ENCODE peak calls at places on chromosomes 16 and 17, in seven cellular contexts. I is Panc1; T is AG04450; Z is suprapubic skin; J is CD8-positive, alpha-beta memory T cell; N is left ventricle myocardium inferior; L is mammary epithelial cell. V is an unnamed sample.

GRCh38 chr17:80694085-80694991 is 149.7 kb downstream of the RPTOR start:
- DNase-seq in I (no peak), T (no peak), Z (no peak), J (no peak), N (no peak), L (no peak), V (no peak)

GRCh38 chr16:1862394-1862793 is 9.6 kb downstream of the MEIOB start:
- DNase-seq in I (no peak), T (no peak), Z (no peak), J (no peak), N (no peak), L (no peak), V (no peak)

GRCh38 chr16:28977703-28978641 is 3.4 kb downstream of the SPNS1 start:
- DNase-seq in I (peak; percentile 28), T (no peak), Z (no peak), J (no peak), N (no peak), L (no peak), V (no peak)

GRCh38 chr17:31413871-31414589 is 22.6 kb downstream of the RAB11FIP4 start:
- DNase-seq in I (no peak), T (peak; percentile 39), Z (no peak), J (no peak), N (no peak), L (peak; percentile 82), V (no peak)

GRCh38 chr16:81945665-81946064 is 65.6 kb downstream of the SDR42E1 start:
- DNase-seq in I (no peak), T (no peak), Z (no peak), J (no peak), N (no peak), L (no peak), V (no peak)

GRCh38 chr16:30113031-30113710 is at the start of gene GDPD3:
- DNase-seq in I (no peak), T (no peak), Z (no peak), J (no peak), N (peak; percentile 56), L (peak; percentile 29), V (no peak)

GRCh38 chr17:31877341-31877740 is 18.3 kb upstream of the COPRS start:
- DNase-seq in I (no peak), T (no peak), Z (no peak), J (no peak), N (no peak), L (no peak), V (no peak)

GRCh38 chr17:62882878-62883277 is 74.8 kb upstream of the MARCHF10 start:
- DNase-seq in I (no peak), T (no peak), Z (no peak), J (no peak), N (no peak), L (no peak), V (no peak)

GRCh38 chr17:69802045-69802740 is 272.8 kb upstream of the KCNJ16 start:
- DNase-seq in I (no peak), T (no peak), Z (no peak), J (no peak), N (peak; percentile 17), L (no peak), V (no peak)

GRCh38 chr16:85810742-85811115 is 11.2 kb downstream of the COX4I1 start:
- DNase-seq in I (no peak), T (no peak), Z (no peak), J (no peak), N (no peak), L (no peak), V (no peak)

GRCh38 chr17:75090871-75091854 is 3.4 kb downstream of the SLC16A5 start:
- DNase-seq in I (no peak), T (no peak), Z (no peak), J (no peak), N (no peak), L (no peak), V (no peak)

GRCh38 chr16:87653234-87653633 is 50.9 kb downstream of the JPH3 start:
- DNase-seq in I (no peak), T (no peak), Z (no peak), J (no peak), N (no peak), L (no peak), V (no peak)

GRCh38 chr17:10117581-10118001 is 80.8 kb downstream of the GAS7 start:
- DNase-seq in I (no peak), T (no peak), Z (peak; percentile 64), J (peak; percentile 13), N (peak; percentile 43), L (no peak), V (no peak)

GRCh38 chr16:29877266-29877961 is 14.4 kb upstream of the CDIPT start:
- DNase-seq in I (no peak), T (no peak), Z (no peak), J (peak; percentile 15), N (no peak), L (peak; percentile 41), V (no peak)

DNA sequence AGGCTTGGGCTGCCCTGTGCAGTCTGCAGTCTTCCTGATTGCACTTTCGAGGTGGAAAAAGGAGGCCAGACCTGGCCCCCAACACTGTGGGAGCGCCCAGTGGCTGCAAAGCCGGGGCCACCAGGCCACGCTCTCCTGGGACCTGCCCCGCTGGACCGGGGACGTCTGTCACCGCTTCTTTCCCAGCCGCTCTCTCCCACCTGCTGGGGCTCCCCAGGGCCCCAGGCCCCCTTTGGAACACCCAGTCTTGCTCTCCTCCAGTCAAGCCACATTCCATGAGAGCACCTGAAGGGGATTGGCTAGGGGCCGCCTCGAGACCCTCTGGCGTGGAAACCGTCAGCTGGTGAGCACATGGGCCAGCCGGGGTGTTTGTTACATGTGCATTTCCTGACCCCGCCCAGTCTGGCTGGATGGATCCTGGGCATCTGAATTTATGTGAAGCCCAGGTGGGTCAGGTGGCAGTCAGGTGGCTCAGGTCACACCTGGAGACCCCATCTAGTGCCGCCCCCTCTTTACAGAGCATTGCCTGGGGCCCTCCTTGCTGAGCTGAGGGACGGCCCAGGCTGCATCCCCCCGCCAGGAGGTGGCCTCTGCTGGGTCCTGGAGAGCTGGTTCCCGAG is 37.7 kb upstream of the CBFA2T3 start:
- DNase-seq in I (no peak), T (no peak), Z (no peak), J (no peak), N (peak; percentile 7), L (no peak), V (no peak)
- H3K9me3 ChIP-seq in I (no peaks in the 10 kb centered on the region), T (peaks cover 38% of the 10 kb centered on the region), Z (no peaks in the 10 kb centered on the region), J (no peaks in the 10 kb centered on the region), N (no peaks in the 10 kb centered on the region), L (no peaks in the 10 kb centered on the region), V (no peaks in the 10 kb centered on the region)

DNA sequence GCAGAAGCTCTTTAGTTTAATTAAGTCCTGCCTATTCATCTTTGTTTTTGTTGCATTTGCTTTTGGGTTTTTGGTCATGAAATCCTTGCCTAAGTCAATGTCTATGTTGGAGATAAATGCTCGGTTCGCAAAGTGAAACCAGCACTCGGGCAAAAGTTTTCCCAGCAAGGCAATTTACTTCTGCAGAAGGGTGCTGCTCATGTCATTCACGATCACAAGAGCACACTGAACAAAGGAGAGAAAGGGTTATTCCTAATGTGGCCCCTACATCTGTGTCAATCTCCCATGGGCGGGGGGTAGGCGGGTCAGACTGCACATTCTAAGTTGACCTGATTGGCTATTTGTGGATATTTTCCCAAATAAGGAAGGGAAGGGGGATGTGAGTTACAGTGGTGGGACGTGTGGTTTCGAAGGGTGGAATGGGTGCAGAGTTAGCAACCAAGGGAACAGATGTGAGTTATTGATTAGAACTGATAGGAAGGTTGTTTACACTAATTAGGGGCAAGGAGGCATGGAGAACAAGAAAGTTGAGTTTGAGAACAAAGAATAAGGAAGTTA is 23.0 kb downstream of the ATF7IP2 start:
- DNase-seq in I (no peak), T (no peak), Z (no peak), J (no peak), N (no peak), L (no peak), V (no peak)
- H3K9me3 ChIP-seq in I (peaks cover 20% of the 10 kb centered on the region), T (peaks cover 4% of the 10 kb centered on the region), Z (peaks cover 33% of the 10 kb centered on the region), J (peaks cover 28% of the 10 kb centered on the region), N (peaks cover 88% of the 10 kb centered on the region), L (peaks cover 11% of the 10 kb centered on the region), V (peaks cover 11% of the 10 kb centered on the region)

DNA sequence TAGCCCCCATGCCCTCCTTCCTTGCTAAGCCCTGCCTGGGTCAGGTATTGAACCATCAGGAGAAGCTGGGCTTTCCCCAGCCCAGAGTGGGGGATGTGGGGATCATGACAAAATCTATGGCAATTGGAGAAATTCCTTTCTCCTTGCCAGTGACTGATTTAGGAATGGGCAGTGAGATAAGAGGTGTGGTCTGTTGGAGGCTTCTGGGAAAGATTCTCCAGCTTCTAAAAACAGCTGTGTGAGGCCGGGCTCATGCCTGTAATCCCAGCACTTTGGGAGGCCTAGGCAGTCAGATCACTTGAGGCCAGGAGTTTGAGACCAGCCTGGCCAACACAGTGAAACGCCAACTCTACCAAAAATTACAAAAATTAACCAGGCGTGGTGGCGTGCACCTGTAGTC is 69.1 kb downstream of the SRCIN1 start:
- DNase-seq in I (no peak), T (no peak), Z (no peak), J (no peak), N (no peak), L (no peak), V (no peak)
- H3K9me3 ChIP-seq in I (no peaks in the 10 kb centered on the region), T (no peaks in the 10 kb centered on the region), Z (no peaks in the 10 kb centered on the region), J (no peaks in the 10 kb centered on the region), N (no peaks in the 10 kb centered on the region), L (no peaks in the 10 kb centered on the region), V (no peaks in the 10 kb centered on the region)

GRCh38 chr16:35752773-35753558 is 2293.6 kb downstream of the TP53TG3F start:
- DNase-seq in I (no peak), T (no peak), Z (no peak), J (no peak), N (no peak), L (no peak), V (no peak)

GRCh38 chr16:35753559-35754390 is 2294.4 kb downstream of the TP53TG3F start:
- DNase-seq in I (no peak), T (no peak), Z (no peak), J (no peak), N (no peak), L (no peak), V (no peak)

GRCh38 chr16:35751191-35751941 is 2292.0 kb downstream of the TP53TG3F start:
- DNase-seq in I (no peak), T (no peak), Z (no peak), J (no peak), N (no peak), L (no peak), V (no peak)

GRCh38 chr16:35752012-35752772 is 2292.8 kb downstream of the TP53TG3F start:
- DNase-seq in I (no peak), T (no peak), Z (no peak), J (no peak), N (no peak), L (no peak), V (no peak)

DNA sequence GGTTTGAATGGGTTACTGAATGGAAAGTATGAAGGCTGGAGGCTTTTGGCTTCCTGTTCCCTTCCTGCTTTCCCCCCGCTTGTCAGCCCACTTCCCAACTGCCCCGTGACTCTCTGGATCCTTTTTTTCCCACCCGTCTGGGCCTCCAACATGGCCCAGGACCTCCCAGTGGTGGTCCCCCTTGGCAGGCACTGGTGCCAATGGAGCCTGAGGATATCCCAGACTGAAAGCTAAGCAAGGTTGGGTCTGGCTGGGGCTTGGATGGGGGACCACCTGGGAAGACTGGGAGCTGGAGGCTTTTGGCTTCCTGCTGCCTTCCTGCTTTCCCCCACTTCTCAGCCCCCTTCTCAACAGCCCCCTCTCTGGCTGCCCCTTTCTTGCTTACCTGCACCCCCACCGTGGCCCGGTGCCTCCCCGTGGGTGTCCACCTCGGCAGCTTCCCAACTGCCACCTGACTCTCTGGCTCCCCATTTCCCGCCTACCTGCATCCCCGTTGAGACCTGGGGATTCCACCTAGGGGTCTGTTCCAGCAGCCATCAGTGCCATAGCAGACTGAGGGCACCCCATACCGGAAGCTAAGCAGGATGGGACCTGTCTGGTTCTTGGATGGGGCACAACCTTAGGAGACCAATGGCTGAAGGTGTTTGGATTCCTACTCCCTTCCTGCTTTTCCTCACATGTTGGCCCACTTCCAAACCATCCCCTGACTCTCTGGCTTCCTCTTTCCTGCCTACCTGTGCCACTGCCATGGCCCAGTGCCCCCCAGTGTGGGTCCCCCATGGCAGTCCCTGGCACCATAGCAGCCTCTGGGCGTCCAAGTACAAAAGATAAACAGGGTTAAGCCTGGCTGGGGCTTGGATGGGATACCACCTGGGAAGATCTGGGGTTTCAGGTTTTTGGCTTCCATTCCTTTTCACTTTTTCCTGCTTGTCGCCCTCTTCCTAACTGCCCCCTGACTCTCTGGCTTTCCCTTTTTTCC is 2295.3 kb downstream of the TP53TG3F start:
- DNase-seq in I (no peak), T (no peak), Z (no peak), J (no peak), N (no peak), L (no peak), V (no peak)
- H3K9me3 ChIP-seq in I (no peaks in the 10 kb centered on the region), T (peaks cover 55% of the 10 kb centered on the region), Z (peaks cover 12% of the 10 kb centered on the region), J (no peaks in the 10 kb centered on the region), N (peaks cover 5% of the 10 kb centered on the region), L (peaks cover 31% of the 10 kb centered on the region), V (no peaks in the 10 kb centered on the region)

V was measured in gastrocnemius medialis.